ENCODE peak calls at places on chromosomes 11 and 22, in four cellular contexts. One of them, this sample, is unnamed.
A peak's percentile ranks its signal among the peaks of the same experiment; 100 is the strongest.

GRCh38 chr11:95229199-95230053 is 1.6 kb downstream of the SESN3 start:
- DNase-seq in epithelial cell of esophagus: peak; percentile 46
- DNase-seq in stimulated activated CD4-positive, alpha-beta T cell treated with anti-CD3 and anti-CD28 coated beads, Interleukin-4, amount 100 ng/mL, for 4 hours: no peak
- DNase-seq in lung microvascular endothelial cell: peak; percentile 45
- DNase-seq in this sample: no peak

GRCh38 chr11:25247336-25247735 is 750.5 kb downstream of the LUZP2 start:
- DNase-seq in stimulated activated CD4-positive, alpha-beta T cell treated with anti-CD3 and anti-CD28 coated beads, Interleukin-4, amount 100 ng/mL, for 4 hours: no peak
- DNase-seq in lung microvascular endothelial cell: no peak
- DNase-seq in epithelial cell of esophagus: peak; percentile 35
- DNase-seq in this sample: no peak

GRCh38 chr11:92045325-92045724 is 179.3 kb upstream of the FAT3 start:
- DNase-seq in epithelial cell of esophagus: peak; percentile 3
- DNase-seq in stimulated activated CD4-positive, alpha-beta T cell treated with anti-CD3 and anti-CD28 coated beads, Interleukin-4, amount 100 ng/mL, for 4 hours: no peak
- DNase-seq in lung microvascular endothelial cell: no peak
- DNase-seq in this sample: peak; percentile 13

GRCh38 chr22:46574993-46575914 is 37.8 kb upstream of the CELSR1 start:
- DNase-seq in lung microvascular endothelial cell: peak; percentile 91
- DNase-seq in stimulated activated CD4-positive, alpha-beta T cell treated with anti-CD3 and anti-CD28 coated beads, Interleukin-4, amount 100 ng/mL, for 4 hours: no peak
- DNase-seq in epithelial cell of esophagus: peak; percentile 33
- DNase-seq in this sample: peak; percentile 63

GRCh38 chr11:65615950-65616574 is 486 bp downstream of the PCNX3 start:
- DNase-seq in stimulated activated CD4-positive, alpha-beta T cell treated with anti-CD3 and anti-CD28 coated beads, Interleukin-4, amount 100 ng/mL, for 4 hours: peak; percentile 59
- DNase-seq in epithelial cell of esophagus: no peak
- DNase-seq in lung microvascular endothelial cell: peak; percentile 52
- DNase-seq in this sample: peak; percentile 37

GRCh38 chr11:14350215-14350614 is 8.8 kb downstream of the RRAS2 start:
- DNase-seq in lung microvascular endothelial cell: no peak
- DNase-seq in stimulated activated CD4-positive, alpha-beta T cell treated with anti-CD3 and anti-CD28 coated beads, Interleukin-4, amount 100 ng/mL, for 4 hours: no peak
- DNase-seq in epithelial cell of esophagus: no peak
- DNase-seq in this sample: peak; percentile 25

GRCh38 chr22:24428751-24429410 is 1.5 kb downstream of the ADORA2A start:
- DNase-seq in stimulated activated CD4-positive, alpha-beta T cell treated with anti-CD3 and anti-CD28 coated beads, Interleukin-4, amount 100 ng/mL, for 4 hours: no peak
- DNase-seq in lung microvascular endothelial cell: no peak
- DNase-seq in epithelial cell of esophagus: no peak
- DNase-seq in this sample: no peak

GRCh38 chr22:23033116-23033905 is 37.0 kb upstream of the GNAZ start:
- DNase-seq in stimulated activated CD4-positive, alpha-beta T cell treated with anti-CD3 and anti-CD28 coated beads, Interleukin-4, amount 100 ng/mL, for 4 hours: no peak
- DNase-seq in lung microvascular endothelial cell: no peak
- DNase-seq in epithelial cell of esophagus: no peak
- DNase-seq in this sample: no peak

GRCh38 chr22:36129985-36130384 is 30.6 kb downstream of the APOL3 start:
- DNase-seq in lung microvascular endothelial cell: no peak
- DNase-seq in stimulated activated CD4-positive, alpha-beta T cell treated with anti-CD3 and anti-CD28 coated beads, Interleukin-4, amount 100 ng/mL, for 4 hours: no peak
- DNase-seq in epithelial cell of esophagus: no peak
- DNase-seq in this sample: no peak

GRCh38 chr11:109547356-109548027 is 125.5 kb downstream of the C11orf87 start:
- DNase-seq in stimulated activated CD4-positive, alpha-beta T cell treated with anti-CD3 and anti-CD28 coated beads, Interleukin-4, amount 100 ng/mL, for 4 hours: no peak
- DNase-seq in lung microvascular endothelial cell: no peak
- DNase-seq in epithelial cell of esophagus: peak; percentile 48
- DNase-seq in this sample: peak; percentile 61

GRCh38 chr11:118699508-118700220 is 20.2 kb upstream of the TREH start:
- DNase-seq in stimulated activated CD4-positive, alpha-beta T cell treated with anti-CD3 and anti-CD28 coated beads, Interleukin-4, amount 100 ng/mL, for 4 hours: no peak
- DNase-seq in epithelial cell of esophagus: no peak
- DNase-seq in lung microvascular endothelial cell: no peak
- DNase-seq in this sample: no peak

GRCh38 chr11:90288207-90288821 is 65.5 kb upstream of the CHORDC1 start:
- DNase-seq in stimulated activated CD4-positive, alpha-beta T cell treated with anti-CD3 and anti-CD28 coated beads, Interleukin-4, amount 100 ng/mL, for 4 hours: no peak
- DNase-seq in lung microvascular endothelial cell: peak; percentile 28
- DNase-seq in epithelial cell of esophagus: peak; percentile 48
- DNase-seq in this sample: peak; percentile 54

GRCh38 chr11:9076661-9077060 is 14.7 kb downstream of the SCUBE2 start:
- DNase-seq in epithelial cell of esophagus: peak; percentile 69
- DNase-seq in lung microvascular endothelial cell: no peak
- DNase-seq in stimulated activated CD4-positive, alpha-beta T cell treated with anti-CD3 and anti-CD28 coated beads, Interleukin-4, amount 100 ng/mL, for 4 hours: no peak
- DNase-seq in this sample: peak; percentile 17

GRCh38 chr11:44785856-44786606 is 59.3 kb downstream of the TSPAN18 start:
- DNase-seq in stimulated activated CD4-positive, alpha-beta T cell treated with anti-CD3 and anti-CD28 coated beads, Interleukin-4, amount 100 ng/mL, for 4 hours: no peak
- DNase-seq in epithelial cell of esophagus: no peak
- DNase-seq in lung microvascular endothelial cell: peak; percentile 47
- DNase-seq in this sample: no peak

GRCh38 chr11:81444306-81444705 is 1289.4 kb downstream of the FAM181B start:
- DNase-seq in epithelial cell of esophagus: no peak
- DNase-seq in lung microvascular endothelial cell: no peak
- DNase-seq in stimulated activated CD4-positive, alpha-beta T cell treated with anti-CD3 and anti-CD28 coated beads, Interleukin-4, amount 100 ng/mL, for 4 hours: no peak
- DNase-seq in this sample: no peak

GRCh38 chr22:42800731-42801536 is 56.1 kb downstream of the ARFGAP3 start:
- DNase-seq in lung microvascular endothelial cell: peak; percentile 77
- DNase-seq in stimulated activated CD4-positive, alpha-beta T cell treated with anti-CD3 and anti-CD28 coated beads, Interleukin-4, amount 100 ng/mL, for 4 hours: no peak
- DNase-seq in epithelial cell of esophagus: no peak
- DNase-seq in this sample: no peak

GRCh38 chr11:126456089-126456488 is 100.6 kb downstream of the ST3GAL4 start:
- DNase-seq in epithelial cell of esophagus: no peak
- DNase-seq in lung microvascular endothelial cell: no peak
- DNase-seq in stimulated activated CD4-positive, alpha-beta T cell treated with anti-CD3 and anti-CD28 coated beads, Interleukin-4, amount 100 ng/mL, for 4 hours: no peak
- DNase-seq in this sample: no peak

GRCh38 chr11:76076749-76077148 is 129.6 kb downstream of the WNT11 start:
- DNase-seq in lung microvascular endothelial cell: no peak
- DNase-seq in stimulated activated CD4-positive, alpha-beta T cell treated with anti-CD3 and anti-CD28 coated beads, Interleukin-4, amount 100 ng/mL, for 4 hours: no peak
- DNase-seq in epithelial cell of esophagus: no peak
- DNase-seq in this sample: no peak

GRCh38 chr22:17471901-17472566 is 91.3 kb upstream of the SLC25A18 start:
- DNase-seq in epithelial cell of esophagus: peak; percentile 4
- DNase-seq in lung microvascular endothelial cell: no peak
- DNase-seq in stimulated activated CD4-positive, alpha-beta T cell treated with anti-CD3 and anti-CD28 coated beads, Interleukin-4, amount 100 ng/mL, for 4 hours: no peak
- DNase-seq in this sample: no peak

GRCh38 chr22:38069372-38070249 is 12.4 kb downstream of the PICK1 start:
- DNase-seq in stimulated activated CD4-positive, alpha-beta T cell treated with anti-CD3 and anti-CD28 coated beads, Interleukin-4, amount 100 ng/mL, for 4 hours: no peak
- DNase-seq in lung microvascular endothelial cell: peak; percentile 85
- DNase-seq in epithelial cell of esophagus: no peak
- DNase-seq in this sample: no peak

GRCh38 chr11:12643029-12643428 is 31.2 kb upstream of the TEAD1 start:
- DNase-seq in lung microvascular endothelial cell: no peak
- DNase-seq in stimulated activated CD4-positive, alpha-beta T cell treated with anti-CD3 and anti-CD28 coated beads, Interleukin-4, amount 100 ng/mL, for 4 hours: no peak
- DNase-seq in epithelial cell of esophagus: no peak
- DNase-seq in this sample: no peak

GRCh38 chr11:82718307-82718706 is 15.4 kb downstream of the FAM181B start:
- DNase-seq in stimulated activated CD4-positive, alpha-beta T cell treated with anti-CD3 and anti-CD28 coated beads, Interleukin-4, amount 100 ng/mL, for 4 hours: no peak
- DNase-seq in lung microvascular endothelial cell: peak; percentile 59
- DNase-seq in epithelial cell of esophagus: peak; percentile 57
- DNase-seq in this sample: peak; percentile 53

GRCh38 chr11:111561801-111562325 is 21.3 kb downstream of the LAYN start:
- DNase-seq in lung microvascular endothelial cell: no peak
- DNase-seq in stimulated activated CD4-positive, alpha-beta T cell treated with anti-CD3 and anti-CD28 coated beads, Interleukin-4, amount 100 ng/mL, for 4 hours: no peak
- DNase-seq in epithelial cell of esophagus: peak; percentile 57
- DNase-seq in this sample: peak; percentile 91

GRCh38 chr22:39994566-39995345 is at the start of gene FAM83F:
- DNase-seq in lung microvascular endothelial cell: no peak
- DNase-seq in stimulated activated CD4-positive, alpha-beta T cell treated with anti-CD3 and anti-CD28 coated beads, Interleukin-4, amount 100 ng/mL, for 4 hours: peak; percentile 55
- DNase-seq in epithelial cell of esophagus: peak; percentile 78
- DNase-seq in this sample: peak; percentile 55

GRCh38 chr11:88178211-88178610 is 3.0 kb upstream of the RAB38 start:
- DNase-seq in epithelial cell of esophagus: no peak
- DNase-seq in lung microvascular endothelial cell: no peak
- DNase-seq in stimulated activated CD4-positive, alpha-beta T cell treated with anti-CD3 and anti-CD28 coated beads, Interleukin-4, amount 100 ng/mL, for 4 hours: no peak
- DNase-seq in this sample: peak; percentile 42

GRCh38 chr22:46581580-46582244 is 38.5 kb upstream of the GRAMD4 start:
- DNase-seq in epithelial cell of esophagus: no peak
- DNase-seq in lung microvascular endothelial cell: no peak
- DNase-seq in stimulated activated CD4-positive, alpha-beta T cell treated with anti-CD3 and anti-CD28 coated beads, Interleukin-4, amount 100 ng/mL, for 4 hours: no peak
- DNase-seq in this sample: no peak

GRCh38 chr11:88292156-88292844 is 45.2 kb downstream of the CTSC start:
- DNase-seq in epithelial cell of esophagus: peak; percentile 44
- DNase-seq in lung microvascular endothelial cell: peak; percentile 76
- DNase-seq in stimulated activated CD4-positive, alpha-beta T cell treated with anti-CD3 and anti-CD28 coated beads, Interleukin-4, amount 100 ng/mL, for 4 hours: no peak
- DNase-seq in this sample: peak; percentile 72

GRCh38 chr11:129996113-129996870 is 6.3 kb downstream of the PRDM10 start:
- DNase-seq in epithelial cell of esophagus: no peak
- DNase-seq in lung microvascular endothelial cell: no peak
- DNase-seq in stimulated activated CD4-positive, alpha-beta T cell treated with anti-CD3 and anti-CD28 coated beads, Interleukin-4, amount 100 ng/mL, for 4 hours: no peak
- DNase-seq in this sample: no peak

GRCh38 chr11:118088531-118088930 is 1.8 kb upstream of the SMIM35 start:
- DNase-seq in stimulated activated CD4-positive, alpha-beta T cell treated with anti-CD3 and anti-CD28 coated beads, Interleukin-4, amount 100 ng/mL, for 4 hours: no peak
- DNase-seq in epithelial cell of esophagus: peak; percentile 64
- DNase-seq in lung microvascular endothelial cell: peak; percentile 63
- DNase-seq in this sample: peak; percentile 29

GRCh38 chr22:27740192-27740748 is 61.3 kb downstream of the MN1 start:
- DNase-seq in lung microvascular endothelial cell: no peak
- DNase-seq in stimulated activated CD4-positive, alpha-beta T cell treated with anti-CD3 and anti-CD28 coated beads, Interleukin-4, amount 100 ng/mL, for 4 hours: no peak
- DNase-seq in epithelial cell of esophagus: peak; percentile 74
- DNase-seq in this sample: no peak

GRCh38 chr11:63951779-63952536 is 13.2 kb downstream of the NAA40 start:
- DNase-seq in stimulated activated CD4-positive, alpha-beta T cell treated with anti-CD3 and anti-CD28 coated beads, Interleukin-4, amount 100 ng/mL, for 4 hours: no peak
- DNase-seq in epithelial cell of esophagus: peak; percentile 62
- DNase-seq in lung microvascular endothelial cell: no peak
- DNase-seq in this sample: no peak

GRCh38 chr11:70124321-70125061 is 46.4 kb downstream of the ANO1 start:
- DNase-seq in epithelial cell of esophagus: peak; percentile 47
- DNase-seq in lung microvascular endothelial cell: no peak
- DNase-seq in stimulated activated CD4-positive, alpha-beta T cell treated with anti-CD3 and anti-CD28 coated beads, Interleukin-4, amount 100 ng/mL, for 4 hours: no peak
- DNase-seq in this sample: no peak

GRCh38 chr11:119589011-119589410 is 140.0 kb downstream of the NECTIN1 start:
- DNase-seq in lung microvascular endothelial cell: no peak
- DNase-seq in epithelial cell of esophagus: no peak
- DNase-seq in stimulated activated CD4-positive, alpha-beta T cell treated with anti-CD3 and anti-CD28 coated beads, Interleukin-4, amount 100 ng/mL, for 4 hours: no peak
- DNase-seq in this sample: no peak

GRCh38 chr11:116605543-116605942 is 167.2 kb downstream of the BUD13 start:
- DNase-seq in stimulated activated CD4-positive, alpha-beta T cell treated with anti-CD3 and anti-CD28 coated beads, Interleukin-4, amount 100 ng/mL, for 4 hours: peak; percentile 3
- DNase-seq in lung microvascular endothelial cell: peak; percentile 66
- DNase-seq in epithelial cell of esophagus: peak; percentile 21
- DNase-seq in this sample: peak; percentile 53

GRCh38 chr11:10581481-10582019 is 13.1 kb upstream of the LYVE1 start:
- DNase-seq in lung microvascular endothelial cell: no peak
- DNase-seq in epithelial cell of esophagus: peak; percentile 67
- DNase-seq in stimulated activated CD4-positive, alpha-beta T cell treated with anti-CD3 and anti-CD28 coated beads, Interleukin-4, amount 100 ng/mL, for 4 hours: no peak
- DNase-seq in this sample: peak; percentile 51

GRCh38 chr11:116502641-116503061 is 270.1 kb downstream of the BUD13 start:
- DNase-seq in epithelial cell of esophagus: no peak
- DNase-seq in lung microvascular endothelial cell: no peak
- DNase-seq in stimulated activated CD4-positive, alpha-beta T cell treated with anti-CD3 and anti-CD28 coated beads, Interleukin-4, amount 100 ng/mL, for 4 hours: no peak
- DNase-seq in this sample: no peak